ENCODE peak calls at places on chromosomes 3 and 15, in five cellular contexts. Y, S, N, Q and R are unnamed samples.

GRCh38 chr15:45714501-45715488 is 80.0 kb downstream of the SQOR start:
- DNase-seq in S (peak), Y (no peak), Q (peak), N (no peak), R (no peak)

GRCh38 chr3:64392001-64392400 is 166.7 kb upstream of the PRICKLE2 start:
- DNase-seq in Y (no peak), Q (no peak), S (peak), N (no peak), R (no peak)

GRCh38 chr3:8575364-8576104 is 69.1 kb downstream of the SSUH2 start:
- DNase-seq in N (no peak), Y (no peak), Q (peak), S (peak), R (peak)

GRCh38 chr3:131033480-131034080 is 6.9 kb downstream of the NEK11 start:
- DNase-seq in N (peak), Y (no peak), Q (peak), S (peak), R (no peak)

GRCh38 chr15:67084561-67084960 is 19.2 kb downstream of the SMAD3 start:
- DNase-seq in S (no peak), Y (no peak), N (no peak), Q (no peak), R (no peak)

GRCh38 chr15:65599677-65600076 is 11.3 kb downstream of the INTS14 start:
- DNase-seq in Q (no peak), Y (no peak), S (no peak), N (no peak), R (no peak)

GRCh38 chr15:73322665-73323373 is 45.9 kb downstream of the HCN4 start:
- DNase-seq in Q (no peak), N (no peak), S (no peak), Y (no peak), R (no peak)

GRCh38 chr15:101191242-101191641 is 60.6 kb downstream of the CHSY1 start:
- DNase-seq in N (no peak), S (peak), Q (no peak), Y (no peak), R (no peak)

DNA sequence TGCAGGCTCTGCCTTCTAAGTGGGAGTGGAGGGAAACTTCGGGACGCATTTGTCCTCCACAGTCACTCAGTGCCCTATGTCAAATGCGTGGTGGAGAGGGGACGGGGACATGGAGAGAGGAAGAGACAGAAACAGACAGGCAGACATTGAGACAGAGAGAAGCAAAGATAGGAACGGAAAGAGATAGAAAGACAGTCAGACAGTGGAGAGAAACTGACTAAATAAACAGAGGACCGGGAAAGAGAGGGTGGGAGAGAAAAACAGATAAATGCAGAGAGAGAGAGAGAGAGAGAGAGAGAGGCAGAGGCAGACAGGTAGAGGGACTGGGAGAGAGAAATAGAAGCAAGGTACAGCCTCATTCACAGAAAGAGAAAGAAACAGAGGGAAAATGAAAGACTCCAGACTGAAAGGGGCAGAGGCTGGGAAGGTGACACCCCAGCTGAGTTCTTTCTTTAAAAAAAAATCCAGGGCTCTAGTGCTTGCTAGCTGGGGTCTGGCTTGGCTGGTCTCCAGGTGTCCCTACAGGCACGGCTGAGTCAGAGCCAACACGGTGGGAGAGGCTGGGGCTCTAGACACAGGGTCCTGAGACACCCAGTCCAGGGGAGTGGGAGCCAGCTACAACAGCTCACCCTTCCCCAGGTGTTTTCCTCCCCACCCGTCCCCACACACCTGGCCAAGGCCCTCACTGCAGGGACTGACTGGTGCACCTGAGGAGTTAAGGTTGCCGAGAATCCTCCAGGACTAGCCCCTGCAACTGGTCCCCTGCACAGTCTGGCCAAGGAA is 506.1 kb upstream of the PROK2 start:
- DNase-seq in S (no peak), Q (no peak), Y (no peak), N (no peak), R (no peak)
- H3K4me3 ChIP-seq in S (no peak), Q (no peak), Y (no peak), N (no peak), R (no peak)

GRCh38 chr3:172140499-172141391 is 101.4 kb downstream of the FNDC3B start:
- DNase-seq in Q (peak), N (peak), Y (peak), S (peak), R (peak)
- H3K4me3 ChIP-seq in Q (no peak), N (no peak), Y (no peak), S (no peak), R (no peak)

DNA sequence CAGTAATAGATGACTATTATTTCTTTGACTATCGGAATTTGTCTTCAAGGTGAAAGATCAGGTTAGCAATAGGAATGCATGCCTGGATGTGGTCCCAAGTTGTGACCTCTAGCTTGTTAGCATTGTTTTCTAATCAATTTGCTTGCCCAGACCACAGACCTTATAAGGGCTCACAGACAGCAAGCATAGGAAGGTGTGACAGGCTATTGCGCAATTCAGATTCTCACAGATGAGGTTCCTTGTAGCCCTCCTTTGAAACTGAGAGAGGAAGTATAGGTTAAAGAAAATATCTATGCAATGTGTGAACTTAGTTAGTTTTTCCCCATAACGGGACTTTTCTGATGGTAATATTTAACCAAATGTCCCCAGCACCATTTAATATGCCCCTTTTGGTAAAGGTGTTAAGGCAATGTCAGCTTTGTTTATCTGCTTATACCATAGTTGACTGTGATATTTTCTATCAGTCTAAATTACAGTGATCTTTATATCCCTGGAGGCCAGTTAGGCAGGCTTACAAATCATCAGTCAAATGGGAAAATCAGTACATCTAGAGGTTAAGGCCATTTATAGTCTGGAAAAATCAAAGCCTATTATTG is 168.1 kb upstream of the MBNL1 start:
- DNase-seq in Q (no peak), S (no peak), N (no peak), Y (no peak), R (peak)
- H3K4me3 ChIP-seq in Q (no peak), S (no peak), N (no peak), Y (no peak), R (no peak)

DNA sequence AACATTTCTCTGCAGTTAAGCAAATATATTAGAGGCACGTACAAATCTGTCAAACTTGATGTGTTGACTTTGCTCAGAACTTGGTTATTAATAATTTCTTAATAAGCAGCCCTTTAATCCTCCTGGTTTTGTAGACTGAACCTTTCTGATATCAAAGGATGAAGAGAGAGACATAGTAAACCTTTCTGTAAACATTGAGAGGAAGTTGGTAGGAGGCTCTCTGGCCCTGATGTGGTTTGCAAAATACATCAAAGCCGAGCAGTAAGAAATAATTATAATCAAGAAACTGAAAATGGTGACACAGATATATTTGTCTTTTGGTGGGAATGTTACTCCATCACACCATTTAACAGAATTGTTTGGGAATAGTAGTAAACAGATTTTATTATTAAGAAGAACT is 111.9 kb downstream of the OXSM start:
- DNase-seq in Y (no peak), N (no peak), Q (no peak), S (no peak), R (no peak)
- H3K4me3 ChIP-seq in Y (no peak), N (no peak), Q (no peak), S (no peak), R (no peak)

GRCh38 chr15:95679847-95680582 is 650.5 kb upstream of the NR2F2 start:
- DNase-seq in S (no peak), Q (no peak), N (no peak), Y (no peak), R (no peak)
- H3K4me3 ChIP-seq in S (no peak), Q (no peak), N (no peak), Y (no peak), R (no peak)

DNA sequence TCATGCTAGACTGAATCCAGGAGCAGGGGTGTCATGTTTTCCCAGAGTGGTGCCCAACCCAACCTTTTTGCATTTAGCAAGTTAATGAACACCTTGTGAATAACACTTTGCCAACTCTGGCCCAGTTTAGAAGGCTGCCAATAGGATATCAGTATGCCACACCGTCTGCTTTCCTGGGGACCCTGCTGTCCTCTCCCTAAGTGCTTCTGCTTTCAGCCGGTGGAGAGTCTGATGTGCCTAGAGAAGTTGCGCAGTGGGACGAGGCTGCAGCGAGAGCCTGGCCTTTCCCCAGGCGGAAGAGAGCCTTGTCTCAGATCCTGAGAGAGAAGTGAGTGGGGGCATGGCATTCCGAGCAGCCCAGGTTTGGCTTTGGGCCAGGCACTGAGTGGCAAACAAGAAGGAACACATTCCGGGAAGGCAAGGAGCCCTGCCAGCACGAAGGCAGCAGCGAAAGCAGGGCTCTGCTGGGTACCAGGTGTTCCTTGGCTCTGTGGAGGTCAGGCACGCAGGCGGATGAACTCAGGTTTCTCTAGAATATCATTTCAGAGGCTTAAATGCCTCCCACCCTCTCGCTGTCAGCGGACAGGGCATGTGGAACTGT is 36.9 kb downstream of the SENP8 start:
- DNase-seq in S (peak), Q (peak), Y (peak), N (no peak), R (peak)
- H3K4me3 ChIP-seq in S (no peak), Q (peak), Y (peak), N (peak), R (peak)